ENCODE peak calls at places on chromosomes 6 and 20, in four cellular contexts. O is RWPE1, N is GM23338, L is brain microvascular endothelial cell. Z is an unnamed sample.

GRCh38 chr6:87184762-87185250 is 29.4 kb downstream of the ZNF292 start:
- DNase-seq in O (no peak), N (no peak), L (no peak), Z (no peak)

GRCh38 chr6:1436334-1437306 is 47.2 kb downstream of the FOXF2 start:
- DNase-seq in O (peak), N (peak), L (peak), Z (peak)

GRCh38 chr20:57610261-57610952 is 9.8 kb downstream of the ZBP1 start:
- DNase-seq in O (no peak), N (no peak), L (no peak), Z (no peak)

GRCh38 chr6:45376310-45377040 is 1.3 kb downstream of the SUPT3H start:
- DNase-seq in O (no peak), N (peak), L (peak), Z (no peak)

GRCh38 chr6:36800223-36801095 is 38.8 kb downstream of the CPNE5 start:
- DNase-seq in O (no peak), N (no peak), L (no peak), Z (no peak)

GRCh38 chr6:42268016-42268834 is 50.6 kb upstream of the MRPS10 start:
- DNase-seq in O (no peak), N (no peak), L (no peak), Z (no peak)

GRCh38 chr6:76885861-76886301 is 577.4 kb downstream of the HTR1B start:
- DNase-seq in O (peak), N (no peak), L (peak), Z (no peak)

GRCh38 chr6:158789115-158789917 is 29.9 kb downstream of the EZR start:
- DNase-seq in O (no peak), N (no peak), L (no peak), Z (no peak)

GRCh38 chr6:163705923-163706322 is 291.4 kb downstream of the QKI start:
- DNase-seq in O (no peak), N (no peak), L (no peak), Z (no peak)

GRCh38 chr20:45779011-45779915 is 12.4 kb downstream of the WFDC3 start:
- DNase-seq in O (peak), N (no peak), L (peak), Z (peak)

GRCh38 chr20:11544029-11544678 is 373.5 kb upstream of the BTBD3 start:
- DNase-seq in O (peak), N (peak), L (peak), Z (peak)

GRCh38 chr20:38260025-38260377 is 534 bp downstream of the KIAA1755 start:
- DNase-seq in O (no peak), N (peak), L (no peak), Z (no peak)

GRCh38 chr20:42276718-42277117 is 658.5 kb upstream of the CHD6 start:
- DNase-seq in O (no peak), N (no peak), L (no peak), Z (no peak)

GRCh38 chr6:152984387-152984872 is 1.6 kb upstream of the FBXO5 start:
- DNase-seq in O (no peak), N (no peak), L (no peak), Z (no peak)

GRCh38 chr6:132698608-132699007 is 15.2 kb downstream of the VNN1 start:
- DNase-seq in O (no peak), N (no peak), L (no peak), Z (no peak)

GRCh38 chr20:17863577-17864292 is 104.9 kb downstream of the SNX5 start:
- DNase-seq in O (no peak), N (no peak), L (no peak), Z (no peak)

GRCh38 chr6:167409078-167409477 is 84.2 kb downstream of the TTLL2 start:
- DNase-seq in O (no peak), N (no peak), L (no peak), Z (no peak)

GRCh38 chr6:31057426-31058003 is 47.2 kb downstream of the MUC22 start:
- DNase-seq in O (peak), N (peak), L (no peak), Z (no peak)

GRCh38 chr6:114315841-114316595 is 26.8 kb downstream of the HS3ST5 start:
- DNase-seq in O (no peak), N (no peak), L (no peak), Z (no peak)

GRCh38 chr6:130872250-130873095 is 45.3 kb downstream of the SMLR1 start:
- DNase-seq in O (peak), N (peak), L (peak), Z (peak)

GRCh38 chr6:83592770-83593394 is 80.5 kb downstream of the PRSS35 start:
- DNase-seq in O (peak), N (peak), L (peak), Z (peak)

GRCh38 chr6:95865857-95866256 is 149.9 kb upstream of the FUT9 start:
- DNase-seq in O (no peak), N (no peak), L (no peak), Z (no peak)

GRCh38 chr6:107202876-107203468 is 87.7 kb upstream of the BEND3 start:
- DNase-seq in O (no peak), N (no peak), L (no peak), Z (no peak)

GRCh38 chr6:15921243-15921642 is 207.6 kb upstream of the MYLIP start:
- DNase-seq in O (no peak), N (no peak), L (no peak), Z (no peak)

GRCh38 chr6:53938810-53939209 is 144.0 kb downstream of the LRRC1 start:
- DNase-seq in O (no peak), N (no peak), L (no peak), Z (no peak)

GRCh38 chr6:15399651-15400470 is 154.0 kb downstream of the JARID2 start:
- DNase-seq in O (no peak), N (no peak), L (peak), Z (no peak)

GRCh38 chr20:59622496-59622895 is 18.2 kb downstream of the PHACTR3 start:
- DNase-seq in O (no peak), N (no peak), L (no peak), Z (no peak)

GRCh38 chr20:59620860-59621485 is 16.6 kb downstream of the PHACTR3 start:
- DNase-seq in O (no peak), N (no peak), L (no peak), Z (no peak)

GRCh38 chr20:59623583-59623982 is 19.2 kb downstream of the PHACTR3 start:
- DNase-seq in O (no peak), N (no peak), L (no peak), Z (no peak)

GRCh38 chr20:59624401-59624800 is 20.1 kb downstream of the PHACTR3 start:
- DNase-seq in O (no peak), N (no peak), L (no peak), Z (no peak)

DNA sequence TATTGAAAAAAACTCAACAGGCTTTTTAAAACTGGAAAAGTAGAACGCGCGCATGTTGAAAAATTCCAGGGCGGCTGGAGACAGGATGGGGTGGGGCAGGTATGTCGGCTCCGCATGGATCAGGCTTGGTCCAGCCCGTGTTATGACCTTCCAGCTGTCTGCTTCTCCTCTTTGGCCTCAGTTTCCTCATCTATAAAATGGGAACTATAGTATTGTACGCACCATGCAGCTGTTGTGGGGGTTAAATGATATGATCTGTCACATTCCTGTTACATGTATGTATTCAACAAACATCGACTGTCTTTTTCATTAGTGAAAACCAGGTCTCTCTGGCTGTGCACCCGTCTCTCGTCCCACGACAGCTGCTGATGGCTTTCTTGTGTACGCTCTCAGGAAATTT is 18.8 kb downstream of the PHACTR3 start:
- DNase-seq in O (no peak), N (no peak), L (no peak), Z (no peak)
- TF ChIP-seq CTCF in O (no peak), N (no peak), L (no peak), Z (no peak)

DNA sequence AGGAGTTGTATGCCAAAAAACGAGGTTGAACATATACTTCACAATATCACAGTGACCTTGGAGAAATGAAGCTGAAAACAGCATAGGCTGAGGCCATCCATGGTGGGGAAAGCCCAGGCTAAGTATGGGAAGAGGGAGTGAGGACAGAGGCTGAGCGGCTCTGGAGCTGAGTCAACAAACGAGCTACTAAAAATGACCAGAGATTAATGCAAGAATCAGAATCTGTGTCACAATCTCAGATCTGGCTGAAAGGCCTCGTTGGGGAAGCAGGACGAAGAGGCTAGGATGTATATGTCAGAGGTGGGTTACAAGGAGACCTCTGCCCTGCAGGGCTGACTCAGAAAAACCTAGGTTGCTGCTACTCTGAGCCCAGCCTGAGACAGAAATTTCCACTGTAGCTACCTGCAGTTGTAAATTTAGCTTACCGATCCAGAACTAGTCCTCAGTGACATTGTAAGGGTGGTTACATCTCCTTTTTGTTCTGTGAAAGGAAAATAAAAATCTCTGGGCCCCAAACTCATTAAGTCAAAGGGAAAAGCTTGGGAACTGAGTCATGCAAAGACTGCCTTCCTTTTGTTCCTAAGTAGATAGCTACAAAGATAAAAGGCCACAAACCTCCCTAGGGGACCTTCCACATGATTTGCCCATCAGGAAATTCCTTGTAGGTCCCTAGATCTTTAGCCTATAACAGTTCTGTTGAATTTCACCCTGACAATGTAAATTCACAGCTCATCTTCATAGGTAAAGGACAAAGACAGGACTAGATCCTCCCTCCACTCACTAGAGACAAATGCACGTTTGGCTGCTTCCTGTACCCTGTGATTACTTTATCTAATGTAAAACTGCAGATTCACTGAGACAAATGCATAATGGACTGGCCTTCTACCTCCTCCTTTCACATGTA is 8.5 kb upstream of the TUBB2A start:
- DNase-seq in O (no peak), N (peak), L (peak), Z (no peak)
- TF ChIP-seq CTCF in O (no peak), N (no peak), L (no peak), Z (no peak)

GRCh38 chr20:25220810-25221591 is 25.5 kb downstream of the ENTPD6 start:
- DNase-seq in O (no peak), N (no peak), L (no peak), Z (no peak)

GRCh38 chr20:25219365-25219764 is 23.9 kb downstream of the ENTPD6 start:
- DNase-seq in O (no peak), N (no peak), L (no peak), Z (no peak)

GRCh38 chr20:25218492-25218891 is 23.0 kb downstream of the ENTPD6 start:
- DNase-seq in O (no peak), N (no peak), L (no peak), Z (no peak)

GRCh38 chr20:25221592-25222460 is 26.1 kb upstream of the PYGB start:
- DNase-seq in O (no peak), N (no peak), L (no peak), Z (no peak)

GRCh38 chr20:25220021-25220730 is 24.7 kb downstream of the ENTPD6 start:
- DNase-seq in O (no peak), N (peak), L (no peak), Z (no peak)
- TF ChIP-seq CTCF in O (no peak), N (peak), L (peak), Z (no peak)

GRCh38 chr20:19249515-19249914 is 37.1 kb downstream of the SLC24A3 start:
- DNase-seq in O (no peak), N (no peak), L (no peak), Z (no peak)
- TF ChIP-seq CTCF in O (no peak), N (peak), L (no peak), Z (no peak)

DNA sequence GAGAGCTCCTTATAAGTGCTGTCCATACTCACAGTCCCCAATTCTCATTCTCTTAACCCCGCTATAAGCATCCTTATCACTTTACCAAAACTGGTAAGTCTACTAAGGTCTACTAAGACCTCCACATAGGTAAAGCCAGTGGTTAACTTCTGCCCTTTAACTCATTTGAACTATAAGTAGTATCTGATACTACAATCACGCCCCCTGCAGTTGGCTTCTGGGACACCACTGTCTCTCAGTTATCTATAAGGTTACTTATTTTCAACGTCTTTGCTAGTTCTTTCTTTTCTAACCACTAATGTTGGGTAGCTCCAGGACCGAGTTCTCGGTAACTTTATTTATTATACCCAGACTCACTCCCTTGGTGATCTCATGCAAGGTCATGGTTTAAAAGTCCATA is 142.6 kb downstream of the ARHGAP18 start:
- DNase-seq in O (peak), N (peak), L (peak), Z (peak)
- TF ChIP-seq CTCF in O (no peak), N (peak), L (peak), Z (peak)

GRCh38 chr20:3250091-3250504 is 11.1 kb upstream of the SLC4A11 start:
- DNase-seq in O (no peak), N (peak), L (no peak), Z (peak)
- TF ChIP-seq CTCF in O (no peak), N (peak), L (peak), Z (no peak)

DNA sequence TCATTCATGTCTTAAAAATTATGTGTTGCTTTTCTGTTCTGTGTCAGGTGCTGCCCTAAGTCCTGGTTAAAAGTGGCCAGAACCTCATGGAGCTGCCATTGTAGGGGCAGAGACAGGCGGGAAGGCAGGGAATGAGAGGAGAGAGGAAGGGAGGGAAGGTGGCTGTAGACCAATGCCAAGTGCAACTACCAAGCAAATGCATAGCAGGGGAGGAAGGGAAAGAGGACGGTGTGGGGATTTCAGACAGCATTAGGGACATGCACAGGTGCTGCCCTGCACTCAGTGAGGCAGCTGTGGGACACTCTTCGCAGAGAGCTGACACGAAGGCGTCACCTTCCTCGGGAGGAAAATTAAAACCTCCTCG is 21.0 kb downstream of the GGTLC1 start:
- DNase-seq in O (no peak), N (no peak), L (no peak), Z (no peak)
- TF ChIP-seq CTCF in O (no peak), N (no peak), L (no peak), Z (no peak)

GRCh38 chr6:111872521-111873177 is 603 bp downstream of the FYN start:
- DNase-seq in O (no peak), N (no peak), L (peak), Z (peak)

GRCh38 chr6:111871207-111871606 is 2.0 kb downstream of the FYN start:
- DNase-seq in O (no peak), N (no peak), L (no peak), Z (no peak)

GRCh38 chr6:111871725-111872520 is 1.3 kb downstream of the FYN start:
- DNase-seq in O (no peak), N (peak), L (peak), Z (peak)

GRCh38 chr6:111874030-111874425 is 776 bp upstream of the FYN start:
- DNase-seq in O (no peak), N (peak), L (peak), Z (peak)

DNA sequence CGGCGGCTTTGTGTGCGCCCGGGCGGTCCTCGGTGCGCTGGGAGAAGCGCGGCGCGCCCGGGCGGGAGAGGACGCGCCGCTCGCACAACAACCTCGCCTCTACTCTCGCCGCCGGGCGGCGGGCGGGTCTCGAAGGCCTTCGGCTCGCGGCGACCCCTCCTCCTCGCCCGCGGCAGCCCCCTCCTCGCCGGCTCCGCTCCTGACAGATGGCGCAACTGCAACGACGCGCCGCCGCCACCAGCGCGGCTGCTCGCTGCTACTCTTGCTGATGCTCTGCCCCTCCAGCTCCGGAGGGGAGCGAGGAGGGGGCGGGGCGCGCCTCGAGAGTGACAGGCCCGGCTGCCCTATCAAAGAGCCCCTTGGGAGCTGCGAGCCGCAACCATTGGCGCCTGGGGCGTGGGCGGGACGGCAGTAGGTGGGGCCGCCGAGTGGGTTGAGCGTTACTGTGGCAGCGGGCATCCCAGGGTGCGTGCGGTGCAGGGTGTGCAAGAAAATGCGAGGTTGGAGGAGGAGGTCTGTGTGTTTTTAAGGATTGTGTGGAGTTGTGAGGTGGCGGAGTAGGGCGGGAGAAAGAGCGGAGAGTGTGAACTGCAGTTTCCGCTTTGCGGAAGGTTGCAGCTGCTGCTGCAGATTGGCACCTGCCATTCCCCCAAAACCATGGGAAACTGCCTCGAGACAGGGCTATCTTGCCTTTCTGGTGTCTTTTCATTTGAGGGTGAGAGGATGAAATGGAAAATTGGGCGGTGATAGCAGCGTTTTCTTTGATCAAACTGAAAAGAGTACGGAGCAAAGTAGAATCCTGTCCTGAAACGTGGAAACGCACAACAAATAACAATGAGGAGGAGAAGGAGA is at the start of gene FYN:
- DNase-seq in O (peak), N (peak), L (peak), Z (peak)
- TF ChIP-seq CTCF in O (peak), N (peak), L (peak), Z (no peak)